ENCODE peak calls at places on chromosomes 13 and 19, in five cellular contexts. Y is GM12878, P is HepG2, X is K562, C is A549. K is an unnamed sample.

GRCh38 chr13:99289674-99290337 is 17.4 kb downstream of the GPR183 start:
- DNase-seq in X (no peak), P (no peak), Y (no peak), C (no peak), K (no peak)

GRCh38 chr19:46202426-46202825 is 27.1 kb upstream of the IGFL1 start:
- DNase-seq in P (no peak), X (no peak), Y (no peak), C (peak), K (no peak)

GRCh38 chr13:113586661-113587479 is 2.3 kb downstream of the TFDP1 start:
- DNase-seq in C (no peak), Y (no peak), X (no peak), P (no peak), K (no peak)

GRCh38 chr13:23766939-23767338 is 122.3 kb downstream of the MIPEP start:
- DNase-seq in P (no peak), C (no peak), X (no peak), Y (no peak), K (no peak)

GRCh38 chr19:50909240-50910070 is 1.7 kb downstream of the KLK4 start:
- DNase-seq in Y (no peak), X (peak), P (peak), C (peak), K (peak)

GRCh38 chr13:98581971-98582702 is 5.2 kb upstream of the STK24 start:
- DNase-seq in Y (no peak), P (no peak), X (no peak), C (no peak), K (no peak)

GRCh38 chr13:43285891-43286602 is 262.7 kb downstream of the DNAJC15 start:
- DNase-seq in Y (no peak), P (no peak), C (no peak), X (no peak), K (no peak)

GRCh38 chr19:33634361-33635091 is 12.8 kb downstream of the CHST8 start:
- DNase-seq in X (no peak), P (no peak), C (no peak), Y (no peak), K (no peak)

GRCh38 chr13:108947551-108948030 is 318.2 kb downstream of the MYO16 start:
- DNase-seq in P (no peak), Y (no peak), C (no peak), X (no peak), K (no peak)

GRCh38 chr13:98270819-98271218 is 93.8 kb upstream of the RNF113B start:
- DNase-seq in Y (no peak), X (no peak), C (no peak), P (no peak), K (no peak)

DNA sequence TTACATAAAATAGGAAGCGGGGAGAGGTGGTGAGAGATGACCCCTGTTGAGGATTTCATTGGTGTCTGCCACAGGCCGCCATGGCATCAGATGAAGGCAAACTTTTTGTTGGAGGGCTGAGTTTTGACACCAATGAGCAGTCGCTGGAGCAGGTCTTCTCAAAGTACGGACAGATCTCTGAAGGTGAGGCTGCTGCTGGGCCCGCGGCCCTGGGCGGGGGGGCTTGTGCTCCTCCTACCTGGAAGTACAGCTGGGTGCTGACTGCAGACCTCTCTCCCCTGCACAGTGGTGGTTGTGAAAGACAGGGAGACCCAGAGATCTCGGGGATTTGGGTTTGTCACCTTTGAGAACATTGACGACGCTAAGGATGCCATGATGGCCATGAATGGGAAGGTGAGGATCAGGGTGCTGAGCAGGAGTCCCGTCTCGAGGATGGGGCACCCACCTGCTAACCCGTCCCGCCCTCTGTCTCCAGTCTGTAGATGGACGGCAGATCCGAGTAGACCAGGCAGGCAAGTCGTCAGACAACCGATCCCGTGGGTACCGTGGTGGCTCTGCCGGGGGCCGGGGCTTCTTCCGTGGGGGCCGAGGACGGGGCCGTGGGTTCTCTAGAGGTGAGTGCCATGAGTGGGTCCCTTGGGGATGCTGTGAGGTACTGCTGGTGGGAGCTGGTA is 1.9 kb downstream of the CIRBP start:
- DNase-seq in P (no peak), X (no peak), Y (no peak), C (no peak), K (no peak)
- H3K27ac ChIP-seq in P (peak), X (peak), Y (peak), C (peak), K (peak)

DNA sequence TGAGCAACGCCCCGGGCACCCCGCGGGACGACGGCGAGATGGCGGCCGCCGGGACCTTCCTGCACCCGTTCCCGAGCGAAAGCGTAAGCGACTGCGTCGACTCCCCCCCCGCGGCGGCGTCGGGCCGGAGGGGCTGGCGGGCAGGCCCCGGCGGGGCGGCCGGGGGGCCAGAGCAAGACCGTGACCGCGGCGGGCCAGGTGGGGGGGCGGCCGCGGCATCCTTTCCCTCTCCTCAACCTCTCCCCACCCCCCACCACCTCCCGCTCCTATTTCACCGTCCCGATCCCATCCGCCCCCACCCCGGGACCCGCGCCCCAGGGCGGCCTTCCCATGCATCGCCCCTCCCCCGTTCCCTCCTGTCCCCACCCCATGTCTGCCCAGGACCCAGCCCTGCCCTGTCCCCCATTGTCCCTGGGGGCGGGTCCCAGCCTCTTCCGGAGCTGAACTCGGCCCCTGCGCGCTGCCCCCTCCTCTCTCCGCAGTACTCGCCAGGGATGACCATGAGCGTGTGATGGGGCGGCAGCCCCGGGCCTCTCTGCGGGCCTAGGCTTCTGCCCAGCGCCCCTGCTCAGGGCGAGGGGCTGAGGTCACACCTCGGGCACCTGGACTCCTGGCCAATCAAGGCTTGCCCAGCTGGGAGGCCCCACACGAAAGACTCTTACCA is 4.1 kb downstream of the ISYNA1 start:
- DNase-seq in P (no peak), Y (no peak), C (no peak), X (peak), K (peak)
- TF ChIP-seq JUNB in P (no peak), Y (no peak), C (no peak), X (no peak), K (no peak)

GRCh38 chr13:45364876-45365557 is 24.0 kb upstream of the TPT1 start:
- DNase-seq in C (no peak), Y (no peak), X (no peak), P (no peak), K (no peak)
- H3K27ac ChIP-seq in C (no peak), Y (no peak), X (no peak), P (no peak), K (peak)

GRCh38 chr19:47280183-47280797 is 5.6 kb downstream of the INAFM1 start:
- DNase-seq in C (peak), P (peak), X (peak), Y (no peak), K (peak)

GRCh38 chr19:47283405-47284059 is 8.8 kb downstream of the INAFM1 start:
- DNase-seq in C (no peak), Y (no peak), X (no peak), P (no peak), K (no peak)

GRCh38 chr19:47284324-47284899 is 9.7 kb downstream of the INAFM1 start:
- DNase-seq in X (peak), P (peak), Y (no peak), C (peak), K (peak)
- TF ChIP-seq JUNB in X (no peak), P (no peak), Y (no peak), C (no peak), K (no peak)

K was measured in GM23338.